ENCODE peak calls at places on chromosomes 4 and X, in four cellular contexts. One of them, this sample, is unnamed.

GRCh38 chr4:1723131-1723801 is 1.9 kb downstream of the TACC3 start:
- DNase-seq in neural progenitor cell: no peak
- DNase-seq in body of pancreas: no peak
- DNase-seq in K562: no peak
- DNase-seq in this sample: no peak

GRCh38 chrX:134727363-134727762 is 69.1 kb upstream of the PLAC1 start:
- DNase-seq in body of pancreas: peak
- DNase-seq in neural progenitor cell: no peak
- DNase-seq in K562: no peak
- DNase-seq in this sample: no peak

GRCh38 chr4:101701551-101701950 is 89.0 kb upstream of the BANK1 start:
- DNase-seq in neural progenitor cell: peak
- DNase-seq in K562: no peak
- DNase-seq in body of pancreas: no peak
- DNase-seq in this sample: no peak

GRCh38 chr4:165844151-165844550 is 28.9 kb upstream of the TLL1 start:
- DNase-seq in body of pancreas: no peak
- DNase-seq in K562: no peak
- DNase-seq in neural progenitor cell: no peak
- DNase-seq in this sample: no peak

GRCh38 chr4:169485791-169486742 is 126.3 kb downstream of the NEK1 start:
- DNase-seq in K562: peak
- DNase-seq in body of pancreas: peak
- DNase-seq in neural progenitor cell: peak
- DNase-seq in this sample: peak

GRCh38 chr4:8914461-8915171 is 43.0 kb upstream of the HMX1 start:
- DNase-seq in K562: peak
- DNase-seq in neural progenitor cell: no peak
- DNase-seq in body of pancreas: peak
- DNase-seq in this sample: no peak

GRCh38 chr4:590313-590841 is 14.3 kb upstream of the TMEM271 start:
- DNase-seq in K562: no peak
- DNase-seq in body of pancreas: no peak
- DNase-seq in neural progenitor cell: no peak
- DNase-seq in this sample: no peak

GRCh38 chrX:19673334-19674040 is 158.2 kb upstream of the MAP3K15 start:
- DNase-seq in body of pancreas: peak
- DNase-seq in neural progenitor cell: no peak
- DNase-seq in K562: no peak
- DNase-seq in this sample: no peak

GRCh38 chr4:7559741-7560376 is 125.1 kb upstream of the PSAPL1 start:
- DNase-seq in body of pancreas: peak
- DNase-seq in neural progenitor cell: no peak
- DNase-seq in K562: no peak
- DNase-seq in this sample: no peak

GRCh38 chr4:53804719-53805118 is 213.4 kb upstream of the LNX1 start:
- DNase-seq in K562: peak
- DNase-seq in body of pancreas: peak
- DNase-seq in neural progenitor cell: peak
- DNase-seq in this sample: peak

GRCh38 chrX:130702867-130703707 is 199.9 kb downstream of the ENOX2 start:
- DNase-seq in K562: no peak
- DNase-seq in body of pancreas: no peak
- DNase-seq in neural progenitor cell: no peak
- DNase-seq in this sample: no peak

GRCh38 chr4:170027181-170027829 is 1.1 kb upstream of the MFAP3L start:
- DNase-seq in body of pancreas: peak
- DNase-seq in neural progenitor cell: peak
- DNase-seq in K562: peak
- DNase-seq in this sample: peak

GRCh38 chrX:19867411-19867732 is 20.0 kb downstream of the SH3KBP1 start:
- DNase-seq in body of pancreas: no peak
- DNase-seq in K562: no peak
- DNase-seq in neural progenitor cell: no peak
- DNase-seq in this sample: no peak

GRCh38 chr4:153114771-153115321 is 89.4 kb upstream of the TRIM2 start:
- DNase-seq in K562: no peak
- DNase-seq in neural progenitor cell: no peak
- DNase-seq in body of pancreas: no peak
- DNase-seq in this sample: no peak

GRCh38 chr4:38768968-38769394 is 13.8 kb downstream of the TLR10 start:
- DNase-seq in K562: no peak
- DNase-seq in neural progenitor cell: no peak
- DNase-seq in body of pancreas: peak
- DNase-seq in this sample: no peak

GRCh38 chrX:53681661-53682060 is 4.9 kb downstream of the HUWE1 start:
- DNase-seq in body of pancreas: no peak
- DNase-seq in K562: no peak
- DNase-seq in neural progenitor cell: no peak
- DNase-seq in this sample: no peak

GRCh38 chr4:147207941-147208340 is 262.3 kb upstream of the TTC29 start:
- DNase-seq in neural progenitor cell: no peak
- DNase-seq in K562: no peak
- DNase-seq in body of pancreas: no peak
- DNase-seq in this sample: no peak

GRCh38 chrX:113522814-113523213 is 682.2 kb upstream of the AMOT start:
- DNase-seq in body of pancreas: peak
- DNase-seq in K562: no peak
- DNase-seq in neural progenitor cell: no peak
- DNase-seq in this sample: no peak

GRCh38 chr4:173990126-173990878 is 293.2 kb downstream of the FBXO8 start:
- DNase-seq in K562: peak
- DNase-seq in body of pancreas: peak
- DNase-seq in neural progenitor cell: peak
- DNase-seq in this sample: peak

DNA sequence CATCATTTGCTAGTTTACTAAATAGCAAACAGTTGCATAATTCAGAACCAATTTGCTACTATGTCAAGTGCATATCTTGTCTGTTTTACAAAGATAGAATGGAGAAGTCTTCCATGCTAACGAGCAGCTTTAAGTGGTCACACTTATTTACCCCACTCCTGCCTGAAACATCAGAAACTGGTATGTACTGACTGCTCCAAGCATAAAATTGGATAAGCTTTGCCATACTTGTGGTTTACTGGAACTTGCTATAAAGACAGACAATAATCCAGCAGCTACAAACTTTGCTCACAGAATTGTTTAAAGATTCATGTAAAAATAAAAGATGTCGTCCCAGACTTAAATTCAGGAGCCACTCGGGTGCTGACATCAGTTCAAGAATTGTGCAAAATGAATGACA is 13.3 kb upstream of the CDKL2 start:
- DNase-seq in K562: no peak
- DNase-seq in body of pancreas: no peak
- DNase-seq in neural progenitor cell: no peak
- DNase-seq in this sample: no peak
- H3K27ac ChIP-seq in K562: no peak
- H3K27ac ChIP-seq in body of pancreas: no peak
- H3K27ac ChIP-seq in neural progenitor cell: no peak
- H3K27ac ChIP-seq in this sample: no peak

GRCh38 chr4:140255467-140255866 is 101.5 kb upstream of the MAML3 start:
- DNase-seq in neural progenitor cell: no peak
- DNase-seq in body of pancreas: no peak
- DNase-seq in K562: no peak
- DNase-seq in this sample: no peak

GRCh38 chr4:140252144-140252741 is 98.3 kb upstream of the MAML3 start:
- DNase-seq in K562: no peak
- DNase-seq in body of pancreas: peak
- DNase-seq in neural progenitor cell: peak
- DNase-seq in this sample: peak

GRCh38 chr4:140252742-140253555 is 99.0 kb upstream of the MAML3 start:
- DNase-seq in neural progenitor cell: peak
- DNase-seq in body of pancreas: peak
- DNase-seq in K562: peak
- DNase-seq in this sample: peak

GRCh38 chr4:140254656-140255299 is 100.8 kb upstream of the MAML3 start:
- DNase-seq in K562: no peak
- DNase-seq in body of pancreas: no peak
- DNase-seq in neural progenitor cell: no peak
- DNase-seq in this sample: no peak

DNA sequence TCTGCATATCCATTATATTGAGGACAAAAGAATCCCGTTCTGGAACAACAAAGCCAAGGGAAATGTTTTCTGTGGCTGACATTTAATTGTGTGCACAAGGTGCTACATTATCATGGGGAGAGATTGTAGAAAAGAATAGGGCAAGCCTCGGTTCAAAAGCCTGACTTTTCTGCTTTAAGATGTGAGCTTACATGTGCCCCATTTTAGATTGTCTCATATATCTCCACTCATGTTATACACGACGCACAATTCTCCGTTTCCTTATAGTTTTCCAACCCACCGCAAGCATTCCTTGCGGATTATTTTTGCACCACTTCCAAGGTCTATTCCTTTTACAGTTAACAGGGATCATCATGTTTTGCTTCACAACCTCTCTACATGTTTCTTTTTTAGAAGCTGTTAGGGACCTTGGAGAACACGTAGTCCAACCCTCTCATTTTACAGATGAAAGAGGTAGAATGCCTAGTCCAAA is 99.6 kb upstream of the MAML3 start:
- DNase-seq in neural progenitor cell: no peak
- DNase-seq in body of pancreas: no peak
- DNase-seq in K562: no peak
- DNase-seq in this sample: no peak
- TF ChIP-seq CTCF in neural progenitor cell: no peak
- TF ChIP-seq CTCF in body of pancreas: no peak
- TF ChIP-seq CTCF in K562: no peak
- TF ChIP-seq CTCF in this sample: no peak

DNA sequence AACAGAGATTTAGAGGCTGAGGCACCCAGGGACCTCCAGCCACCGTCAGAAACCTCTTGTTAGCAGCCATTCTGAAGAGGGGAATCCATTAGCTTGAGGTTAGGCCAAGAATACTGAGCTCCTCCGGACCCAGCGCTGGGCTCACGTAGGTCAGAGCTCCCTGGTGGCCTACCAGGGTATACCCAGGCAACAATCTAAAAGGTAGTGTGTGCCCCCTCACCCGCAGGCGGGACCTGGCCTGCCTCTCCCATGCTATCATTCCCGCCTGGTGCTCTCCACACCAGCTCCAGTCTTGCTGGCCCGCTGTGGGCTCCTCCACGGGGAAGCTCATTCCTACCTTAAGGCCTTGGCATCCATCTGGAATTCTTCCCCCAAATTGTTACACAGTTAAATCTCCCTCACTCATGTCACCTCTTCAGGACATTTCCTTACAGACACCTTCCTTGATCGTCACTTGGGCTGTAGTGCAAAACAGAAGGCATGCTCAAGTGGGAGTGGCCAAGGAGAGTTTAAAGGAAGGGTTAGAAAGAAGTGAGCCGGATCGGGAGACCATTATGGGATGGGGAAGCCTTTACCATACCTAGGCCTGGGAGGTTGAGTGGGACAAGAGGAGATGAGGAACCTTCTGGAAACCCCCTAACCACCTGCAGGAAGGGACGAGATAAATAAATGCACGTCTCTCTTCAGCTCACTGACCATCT is 102.5 kb downstream of the UCHL1 start:
- DNase-seq in body of pancreas: no peak
- DNase-seq in K562: no peak
- DNase-seq in neural progenitor cell: peak
- DNase-seq in this sample: peak
- H3K4me3 ChIP-seq in body of pancreas: no peak
- H3K4me3 ChIP-seq in K562: no peak
- H3K4me3 ChIP-seq in neural progenitor cell: peak
- H3K4me3 ChIP-seq in this sample: no peak

GRCh38 chrX:108091266-108091877 is at the start of the genes ATG4A and PSMD10:
- DNase-seq in body of pancreas: peak
- DNase-seq in neural progenitor cell: peak
- DNase-seq in K562: peak
- DNase-seq in this sample: peak
- H3K27ac ChIP-seq in body of pancreas: peak
- H3K27ac ChIP-seq in neural progenitor cell: peak
- H3K27ac ChIP-seq in K562: peak
- H3K27ac ChIP-seq in this sample: peak

GRCh38 chr4:24527371-24527770 is 57.0 kb downstream of the DHX15 start:
- DNase-seq in K562: no peak
- DNase-seq in body of pancreas: no peak
- DNase-seq in neural progenitor cell: no peak
- DNase-seq in this sample: no peak

GRCh38 chr4:24537025-24537424 is 47.3 kb downstream of the DHX15 start:
- DNase-seq in neural progenitor cell: no peak
- DNase-seq in body of pancreas: no peak
- DNase-seq in K562: no peak
- DNase-seq in this sample: no peak

GRCh38 chr4:24529555-24529954 is 54.8 kb downstream of the DHX15 start:
- DNase-seq in neural progenitor cell: no peak
- DNase-seq in K562: no peak
- DNase-seq in body of pancreas: no peak
- DNase-seq in this sample: no peak

GRCh38 chr4:24535399-24535798 is 49.0 kb downstream of the DHX15 start:
- DNase-seq in neural progenitor cell: no peak
- DNase-seq in body of pancreas: no peak
- DNase-seq in K562: no peak
- DNase-seq in this sample: no peak

DNA sequence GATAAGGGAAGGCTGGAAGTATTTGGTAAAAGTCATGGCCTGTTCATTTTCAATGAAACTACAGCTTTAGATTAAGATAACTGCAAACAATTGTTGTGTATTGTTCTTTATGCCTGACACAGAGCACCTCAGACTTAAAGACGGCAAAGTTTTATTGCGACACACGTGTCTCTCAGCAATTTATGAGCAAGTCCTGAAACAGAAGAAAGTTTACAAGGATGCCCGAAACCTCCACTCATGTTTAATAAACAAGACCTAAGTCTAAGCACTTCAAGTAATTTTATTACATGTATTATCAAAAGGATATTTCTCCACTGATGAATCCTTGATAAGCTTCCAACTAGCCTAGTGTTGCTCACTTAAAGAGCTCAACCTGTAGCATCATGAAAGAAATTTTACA is 51.0 kb downstream of the DHX15 start:
- DNase-seq in body of pancreas: no peak
- DNase-seq in neural progenitor cell: no peak
- DNase-seq in K562: no peak
- DNase-seq in this sample: no peak
- TF ChIP-seq CTCF in body of pancreas: no peak
- TF ChIP-seq CTCF in neural progenitor cell: no peak
- TF ChIP-seq CTCF in K562: no peak
- TF ChIP-seq CTCF in this sample: no peak

GRCh38 chrX:82058728-82059127 is 856.8 kb downstream of the SH3BGRL start:
- DNase-seq in body of pancreas: no peak
- DNase-seq in K562: no peak
- DNase-seq in neural progenitor cell: no peak
- DNase-seq in this sample: no peak
- H3K4me3 ChIP-seq in body of pancreas: no peak
- H3K4me3 ChIP-seq in K562: no peak
- H3K4me3 ChIP-seq in neural progenitor cell: no peak
- H3K4me3 ChIP-seq in this sample: no peak

GRCh38 chr4:95216636-95217035 is 332.1 kb downstream of the UNC5C start:
- DNase-seq in K562: no peak
- DNase-seq in neural progenitor cell: no peak
- DNase-seq in body of pancreas: no peak
- DNase-seq in this sample: no peak
- H3K27ac ChIP-seq in K562: no peak
- H3K27ac ChIP-seq in neural progenitor cell: no peak
- H3K27ac ChIP-seq in body of pancreas: no peak
- H3K27ac ChIP-seq in this sample: no peak

This sample was measured in WERI-Rb-1.